ENCODE peak calls at places on chromosomes 7 and 10, in eight cellular contexts. M is mesendoderm; F is CD8-positive, alpha-beta T cell; X is lung; U is A549; H is colonic mucosa; I is SJSA1; L is PC-9. Y is an unnamed sample.

GRCh38 chr7:129609666-129610065 is 1.9 kb upstream of the NRF1 start:
- DNase-seq in U (no peak), H (no peak), L (no peak), F (no peak), I (no peak), M (peak), X (no peak), Y (no peak)

GRCh38 chr7:148954766-148955165 is 70.7 kb upstream of the EZH2 start:
- DNase-seq in L (no peak), X (no peak), H (no peak), M (no peak), F (no peak), I (no peak), U (no peak), Y (no peak)

GRCh38 chr10:46216836-46217748 is 69.7 kb upstream of the ANTXRL start:
- DNase-seq in L (no peak), F (no peak), U (no peak), H (peak), X (no peak), M (no peak), I (no peak), Y (peak)

GRCh38 chr10:50312464-50313437 is 61.4 kb upstream of the ASAH2 start:
- DNase-seq in I (no peak), M (no peak), U (no peak), F (no peak), X (no peak), H (no peak), L (no peak), Y (peak)

GRCh38 chr7:137932881-137933269 is 69.0 kb downstream of the CREB3L2 start:
- DNase-seq in U (no peak), I (no peak), H (no peak), F (no peak), X (no peak), M (peak), L (no peak), Y (peak)

GRCh38 chr10:102904337-102904736 is 13.8 kb upstream of the CNNM2 start:
- DNase-seq in U (no peak), M (no peak), X (no peak), H (no peak), L (no peak), I (no peak), F (no peak), Y (no peak)

GRCh38 chr10:58647770-58648169 is 135.1 kb downstream of the BICC1 start:
- DNase-seq in U (no peak), L (no peak), I (no peak), H (no peak), X (no peak), F (no peak), M (no peak), Y (peak)

GRCh38 chr10:29840516-29841276 is 205.9 kb upstream of the SVIL start:
- DNase-seq in M (no peak), H (no peak), L (no peak), X (no peak), U (no peak), F (no peak), I (no peak), Y (peak)

GRCh38 chr10:48215148-48215982 is 59.1 kb downstream of the FRMPD2 start:
- DNase-seq in I (no peak), F (no peak), M (peak), U (peak), X (peak), H (peak), L (peak), Y (peak)

GRCh38 chr7:2017483-2017891 is 215.3 kb downstream of the MAD1L1 start:
- DNase-seq in L (no peak), F (no peak), H (no peak), X (no peak), I (no peak), U (no peak), M (no peak), Y (no peak)

GRCh38 chr7:88243345-88243909 is 23.6 kb upstream of the SRI start:
- DNase-seq in I (no peak), M (peak), H (no peak), X (no peak), U (peak), F (no peak), L (peak), Y (peak)

GRCh38 chr7:50661345-50662058 is 96.3 kb upstream of the DDC start:
- DNase-seq in M (no peak), X (no peak), L (no peak), I (no peak), U (no peak), H (no peak), F (peak), Y (no peak)

GRCh38 chr10:91409069-91409868 is 875 bp upstream of the HECTD2 start:
- DNase-seq in M (peak), H (peak), L (peak), F (no peak), I (peak), U (peak), X (peak), Y (peak)

GRCh38 chr7:134900430-134900876 is 85.9 kb upstream of the AGBL3 start:
- DNase-seq in X (no peak), H (no peak), F (no peak), I (no peak), M (no peak), U (no peak), L (no peak), Y (no peak)

GRCh38 chr7:134902058-134902457 is 84.2 kb upstream of the AGBL3 start:
- DNase-seq in H (no peak), I (no peak), F (no peak), M (no peak), U (no peak), L (no peak), X (no peak), Y (no peak)

GRCh38 chr7:134897936-134898335 is 88.4 kb upstream of the AGBL3 start:
- DNase-seq in H (no peak), F (no peak), I (no peak), U (no peak), M (no peak), X (no peak), L (no peak), Y (no peak)

GRCh38 chr7:134901389-134902020 is 84.8 kb upstream of the AGBL3 start:
- DNase-seq in L (no peak), X (no peak), U (no peak), M (no peak), H (no peak), F (no peak), I (no peak), Y (no peak)

DNA sequence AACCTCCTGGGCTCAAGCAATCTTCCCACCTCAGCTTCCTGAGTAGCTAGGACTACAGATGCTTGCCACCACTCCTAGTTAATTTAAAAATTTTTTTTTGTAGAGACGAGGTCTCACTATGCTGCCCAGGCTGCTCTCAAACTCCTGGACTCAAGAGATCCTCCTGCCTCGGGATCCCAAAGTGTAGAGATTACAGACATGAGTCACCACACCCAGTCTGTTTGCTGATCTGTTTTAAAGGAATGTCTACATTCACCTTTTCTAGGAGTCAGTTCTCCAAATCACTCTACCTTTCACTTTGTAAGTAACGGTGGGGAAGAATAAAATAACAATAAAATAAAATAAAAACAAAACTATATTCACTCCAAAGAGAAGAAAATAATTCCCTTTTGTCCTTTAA is 86.6 kb upstream of the AGBL3 start:
- DNase-seq in H (no peak), U (no peak), M (peak), L (peak), I (no peak), X (no peak), F (no peak), Y (peak)
- H3K27ac ChIP-seq in H (no peak), U (peak), M (no peak), L (no peak), I (peak), X (no peak), F (no peak), Y (peak)

DNA sequence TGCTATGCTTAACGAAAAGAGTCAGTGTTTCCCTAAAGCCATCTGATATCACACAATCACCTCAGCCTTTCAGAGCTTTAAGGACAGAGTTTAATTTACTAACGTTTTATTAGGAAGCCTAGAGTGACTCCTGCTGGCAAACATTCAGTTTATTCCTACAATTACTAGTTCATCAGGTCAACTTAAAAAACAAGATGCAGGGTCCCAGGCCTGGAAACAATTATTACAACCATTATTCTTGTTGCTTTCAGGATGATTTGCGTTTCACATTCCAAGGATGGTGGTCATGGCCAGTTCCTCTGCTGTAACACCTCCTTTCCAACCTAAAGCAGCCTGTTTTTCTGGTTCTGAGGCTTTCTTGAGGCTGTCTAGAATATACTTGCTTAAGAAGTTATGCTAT is 1.5 kb upstream of the FAM53B start:
- DNase-seq in F (peak), M (peak), L (peak), X (no peak), H (peak), I (no peak), U (peak), Y (peak)
- H3K27ac ChIP-seq in F (no peak), M (no peak), L (peak), X (no peak), H (peak), I (peak), U (no peak), Y (peak)

DNA sequence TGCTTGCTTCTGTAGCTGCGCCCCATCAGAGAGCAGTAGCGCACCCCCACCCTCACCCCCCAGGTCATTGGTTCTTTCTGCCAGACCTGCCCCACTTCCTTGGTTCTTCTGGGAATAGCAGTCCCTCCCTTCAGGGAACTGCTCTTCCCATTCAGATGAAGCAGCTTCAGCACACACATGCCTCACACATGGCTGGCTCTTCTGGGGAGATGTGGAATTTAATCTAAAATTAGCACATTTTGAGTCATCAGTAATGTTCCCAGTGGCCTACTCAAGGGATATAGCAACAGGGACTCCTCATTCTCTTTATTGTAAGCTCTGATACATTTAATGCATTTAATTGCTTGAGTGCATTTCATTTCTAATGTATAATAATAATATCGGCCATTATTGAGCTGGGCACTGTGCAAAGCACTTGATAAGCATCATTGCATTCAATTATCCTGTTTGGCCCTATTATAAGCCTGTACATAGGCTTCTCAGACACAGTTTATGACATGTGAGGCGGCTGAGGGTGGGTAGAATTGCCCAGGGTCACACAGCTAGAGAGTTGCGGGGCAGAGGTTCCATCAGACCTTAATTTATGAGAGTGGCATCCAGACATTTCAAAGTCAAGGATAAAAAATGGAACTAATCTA is 76.7 kb downstream of the LANCL2 start:
- DNase-seq in F (no peak), L (no peak), H (no peak), U (no peak), M (no peak), X (no peak), I (no peak), Y (no peak)
- H3K27ac ChIP-seq in F (no peak), L (no peak), H (no peak), U (no peak), M (no peak), X (no peak), I (no peak), Y (no peak)

GRCh38 chr7:27901028-27901760 is 161.2 kb downstream of the TAX1BP1 start:
- DNase-seq in L (peak), F (no peak), X (no peak), U (no peak), M (no peak), H (no peak), I (no peak), Y (peak)

GRCh38 chr7:27905951-27906350 is 166.0 kb downstream of the TAX1BP1 start:
- DNase-seq in I (no peak), H (no peak), X (no peak), F (no peak), U (no peak), L (no peak), M (no peak), Y (no peak)

GRCh38 chr7:27910341-27910740 is 170.4 kb downstream of the TAX1BP1 start:
- DNase-seq in F (no peak), I (no peak), H (no peak), L (peak), X (no peak), M (peak), U (no peak), Y (no peak)

GRCh38 chr7:27908534-27909165 is 168.7 kb downstream of the TAX1BP1 start:
- DNase-seq in M (no peak), F (no peak), U (no peak), X (no peak), H (no peak), L (no peak), I (no peak), Y (no peak)

GRCh38 chr7:27906385-27907091 is 166.6 kb downstream of the TAX1BP1 start:
- DNase-seq in L (no peak), M (no peak), X (no peak), U (no peak), I (no peak), H (no peak), F (no peak), Y (no peak)
- H3K27ac ChIP-seq in L (no peak), M (no peak), X (no peak), U (no peak), I (no peak), H (no peak), F (no peak), Y (no peak)

DNA sequence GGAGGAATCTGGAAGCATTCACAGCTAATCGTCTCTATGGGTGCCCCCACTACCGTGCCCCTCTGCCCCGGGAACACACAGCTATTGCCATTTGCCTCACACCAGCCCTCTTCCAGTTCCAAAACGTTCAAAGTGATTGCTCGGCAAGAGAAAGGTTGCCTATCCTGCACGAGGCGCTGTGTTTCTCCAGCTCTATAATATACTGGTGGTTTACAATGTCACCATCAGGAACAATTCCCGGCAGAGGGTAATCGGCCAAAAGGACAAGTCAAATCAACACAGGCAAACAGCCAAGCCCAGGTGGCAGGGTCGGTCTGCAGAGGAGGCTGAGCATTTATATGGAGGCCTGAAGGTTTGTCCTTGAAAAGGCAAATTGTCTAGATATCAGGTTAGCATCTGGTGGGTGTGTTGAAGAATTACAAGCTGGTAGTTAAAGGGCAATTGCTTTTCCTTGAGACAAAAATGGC is 29.2 kb upstream of the TNS3 start:
- DNase-seq in X (no peak), L (no peak), I (no peak), H (peak), F (no peak), M (no peak), U (no peak), Y (no peak)
- H3K27ac ChIP-seq in X (peak), L (no peak), I (peak), H (peak), F (no peak), M (no peak), U (peak), Y (no peak)

GRCh38 chr10:97017474-97017903 is 168.3 kb downstream of the SLIT1 start:
- DNase-seq in F (no peak), U (no peak), L (no peak), M (no peak), H (no peak), I (no peak), X (no peak), Y (no peak)

GRCh38 chr10:97013568-97013967 is 172.2 kb downstream of the SLIT1 start:
- DNase-seq in I (no peak), U (no peak), X (no peak), L (no peak), H (no peak), M (no peak), F (no peak), Y (no peak)

GRCh38 chr10:97013983-97014382 is 171.8 kb downstream of the SLIT1 start:
- DNase-seq in X (no peak), H (no peak), M (no peak), L (no peak), I (no peak), U (no peak), F (no peak), Y (no peak)

GRCh38 chr10:97016728-97017473 is 168.9 kb downstream of the SLIT1 start:
- DNase-seq in M (no peak), U (no peak), I (no peak), L (no peak), H (no peak), F (no peak), X (no peak), Y (no peak)

DNA sequence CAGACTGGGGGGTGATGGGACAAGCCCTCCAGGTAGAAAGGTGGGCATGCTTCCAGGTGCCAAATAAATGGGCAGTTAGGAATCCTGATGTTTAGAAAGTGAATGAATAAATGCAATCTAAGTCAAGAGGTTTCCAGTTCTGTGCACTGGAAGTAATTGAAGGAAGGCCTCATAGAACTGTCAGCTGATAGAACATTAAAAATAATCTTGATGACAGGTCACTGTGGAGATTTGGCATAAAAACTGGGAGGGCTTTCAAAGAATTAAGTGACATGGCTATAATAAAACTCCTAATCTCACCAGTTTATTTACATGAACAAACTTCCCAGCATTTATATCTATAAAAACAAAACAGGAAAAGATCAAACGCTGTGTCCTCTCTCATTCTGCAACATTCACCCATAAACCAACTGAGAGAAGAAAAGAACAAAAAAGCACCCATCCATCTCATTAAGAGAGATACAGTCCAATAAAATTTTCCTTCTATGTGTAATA is 170.5 kb downstream of the SLIT1 start:
- DNase-seq in I (no peak), M (no peak), H (no peak), L (no peak), F (no peak), U (no peak), X (no peak), Y (no peak)
- H3K27ac ChIP-seq in I (no peak), M (no peak), H (no peak), L (no peak), F (no peak), U (no peak), X (no peak), Y (no peak)

Y was measured in mammary epithelial cell.